ENCODE peak calls at places on chromosomes 3 and 15, in seven cellular contexts. C is left lung, P is fibroblast of lung, G is right lobe of liver, X is mammary epithelial cell, L is GM23248, Y is psoas muscle. O is an unnamed sample. For H3K4me1, the result is how much of the 10 kb centered on the place peaks cover.

GRCh38 chr15:59298255-59298856 is 74.3 kb downstream of the MYO1E start:
- DNase-seq in C (no peak), P (peak), G (no peak), X (peak), L (peak), Y (no peak), O (no peak)

GRCh38 chr3:127052121-127052561 is 69.2 kb downstream of the PLXNA1 start:
- DNase-seq in C (peak), P (no peak), G (peak), X (no peak), L (peak), Y (peak), O (peak)

GRCh38 chr15:101625980-101626379 is 26.2 kb downstream of the TM2D3 start:
- DNase-seq in C (no peak), P (no peak), G (no peak), X (no peak), L (peak), Y (no peak), O (no peak)

GRCh38 chr15:88467935-88468528 is 524 bp downstream of the MRPS11 start:
- DNase-seq in C (no peak), P (no peak), G (no peak), X (no peak), L (peak), Y (no peak), O (no peak)

GRCh38 chr3:184570501-184570900 is 8.9 kb downstream of the EPHB3 start:
- DNase-seq in C (peak), P (no peak), G (no peak), X (no peak), L (no peak), Y (no peak), O (no peak)

GRCh38 chr3:64242435-64242834 is 17.2 kb upstream of the PRICKLE2 start:
- DNase-seq in C (no peak), P (peak), G (no peak), X (no peak), L (no peak), Y (no peak), O (no peak)

GRCh38 chr3:10561162-10561561 is 55.8 kb upstream of the ATP2B2 start:
- DNase-seq in C (no peak), P (no peak), G (peak), X (no peak), L (no peak), Y (no peak), O (no peak)

GRCh38 chr15:29312387-29312786 is 42.8 kb upstream of the NSMCE3 start:
- DNase-seq in C (no peak), P (peak), G (no peak), X (peak), L (peak), Y (no peak), O (no peak)

GRCh38 chr3:55416381-55416821 is 70.7 kb downstream of the WNT5A start:
- DNase-seq in C (no peak), P (peak), G (no peak), X (peak), L (peak), Y (no peak), O (no peak)

GRCh38 chr3:130948374-130948773 is 54.5 kb downstream of the ATP2C1 start:
- DNase-seq in C (no peak), P (no peak), G (no peak), X (no peak), L (no peak), Y (no peak), O (no peak)

GRCh38 chr15:59594493-59594942 is 17.1 kb upstream of the GCNT3 start:
- DNase-seq in C (no peak), P (peak), G (no peak), X (peak), L (peak), Y (no peak), O (peak)

GRCh38 chr3:156218353-156218744 is 98.0 kb downstream of the KCNAB1 start:
- DNase-seq in C (no peak), P (peak), G (no peak), X (peak), L (no peak), Y (no peak), O (no peak)

GRCh38 chr3:181105636-181106035 is 116.1 kb upstream of the DNAJC19 start:
- DNase-seq in C (no peak), P (no peak), G (no peak), X (no peak), L (no peak), Y (no peak), O (no peak)

GRCh38 chr3:114155370-114155821 is 23.5 kb downstream of the DRD3 start:
- DNase-seq in C (no peak), P (peak), G (no peak), X (no peak), L (peak), Y (no peak), O (peak)

GRCh38 chr3:105355355-105356063 is 11.2 kb upstream of the ALCAM start:
- DNase-seq in C (no peak), P (peak), G (no peak), X (peak), L (peak), Y (no peak), O (no peak)

GRCh38 chr3:121970047-121970446 is 52.0 kb downstream of the ILDR1 start:
- DNase-seq in C (no peak), P (peak), G (no peak), X (peak), L (no peak), Y (no peak), O (no peak)

GRCh38 chr15:73225358-73226015 is 143.3 kb downstream of the HCN4 start:
- DNase-seq in C (no peak), P (no peak), G (no peak), X (peak), L (no peak), Y (no peak), O (peak)

GRCh38 chr3:107384428-107384827 is 7.2 kb downstream of the CCDC54 start:
- DNase-seq in C (no peak), P (no peak), G (no peak), X (peak), L (no peak), Y (no peak), O (no peak)

GRCh38 chr15:73990250-73991005 is 1.7 kb downstream of the STOML1 start:
- DNase-seq in C (no peak), P (no peak), G (peak), X (no peak), L (no peak), Y (no peak), O (no peak)

GRCh38 chr15:36232491-36232890 is 346.9 kb upstream of the CDIN1 start:
- DNase-seq in C (no peak), P (no peak), G (no peak), X (no peak), L (no peak), Y (no peak), O (no peak)

GRCh38 chr15:67082007-67082536 is 16.7 kb downstream of the SMAD3 start:
- DNase-seq in C (no peak), P (no peak), G (no peak), X (no peak), L (no peak), Y (no peak), O (peak)

GRCh38 chr3:16759227-16759903 is 125.4 kb upstream of the PLCL2 start:
- DNase-seq in C (no peak), P (no peak), G (no peak), X (peak), L (peak), Y (no peak), O (no peak)

GRCh38 chr3:134608023-134608758 is 42.6 kb downstream of the KY start:
- DNase-seq in C (no peak), P (no peak), G (no peak), X (no peak), L (no peak), Y (no peak), O (no peak)

GRCh38 chr3:50575372-50575771 is 6.0 kb downstream of the HEMK1 start:
- DNase-seq in C (no peak), P (peak), G (no peak), X (peak), L (peak), Y (no peak), O (no peak)

GRCh38 chr3:52140000-52140399 is 14.2 kb downstream of the POC1A start:
- DNase-seq in C (no peak), P (no peak), G (no peak), X (no peak), L (no peak), Y (no peak), O (no peak)

GRCh38 chr3:50926868-50927267 is 252.1 kb downstream of the DOCK3 start:
- DNase-seq in C (no peak), P (no peak), G (no peak), X (no peak), L (no peak), Y (no peak), O (no peak)

GRCh38 chr3:181623924-181624694 is 87.6 kb upstream of the SOX2 start:
- DNase-seq in C (no peak), P (peak), G (no peak), X (peak), L (peak), Y (no peak), O (no peak)

GRCh38 chr15:42474857-42475256 is 16.1 kb downstream of the ZNF106 start:
- DNase-seq in C (no peak), P (no peak), G (no peak), X (no peak), L (no peak), Y (no peak), O (no peak)

GRCh38 chr3:46852329-46852720 is 10.9 kb downstream of the MYL3 start:
- DNase-seq in C (no peak), P (no peak), G (no peak), X (no peak), L (no peak), Y (no peak), O (no peak)

GRCh38 chr15:88231909-88232308 is 24.6 kb downstream of the NTRK3 start:
- DNase-seq in C (no peak), P (no peak), G (no peak), X (no peak), L (no peak), Y (no peak), O (no peak)

GRCh38 chr15:31398677-31399260 is 72.1 kb downstream of the KLF13 start:
- DNase-seq in C (no peak), P (no peak), G (no peak), X (peak), L (peak), Y (no peak), O (peak)

GRCh38 chr3:188416041-188416440 is 262.1 kb downstream of the LPP start:
- DNase-seq in C (no peak), P (peak), G (no peak), X (no peak), L (peak), Y (no peak), O (no peak)

GRCh38 chr3:185210621-185211157 is 43.2 kb downstream of the EHHADH start:
- DNase-seq in C (no peak), P (no peak), G (no peak), X (no peak), L (no peak), Y (no peak), O (no peak)

GRCh38 chr3:15294914-15295313 is 37.5 kb downstream of the SH3BP5 start:
- DNase-seq in C (no peak), P (peak), G (no peak), X (no peak), L (peak), Y (no peak), O (no peak)

GRCh38 chr3:114741066-114741465 is 406.0 kb downstream of the ZBTB20 start:
- DNase-seq in C (no peak), P (no peak), G (no peak), X (peak), L (peak), Y (no peak), O (no peak)

GRCh38 chr3:173241727-173242126 is 100.7 kb upstream of the SPATA16 start:
- DNase-seq in C (no peak), P (no peak), G (no peak), X (no peak), L (no peak), Y (no peak), O (no peak)

GRCh38 chr3:8972614-8973013 is 9.3 kb upstream of the RAD18 start:
- DNase-seq in C (no peak), P (peak), G (no peak), X (peak), L (peak), Y (no peak), O (no peak)

GRCh38 chr3:110902453-110903085 is 169.0 kb upstream of the NECTIN3 start:
- DNase-seq in C (no peak), P (no peak), G (peak), X (no peak), L (no peak), Y (no peak), O (no peak)

GRCh38 chr15:84734794-84735479 is 13.5 kb upstream of the ZNF592 start:
- DNase-seq in C (no peak), P (peak), G (no peak), X (peak), L (no peak), Y (no peak), O (peak)
- H3K4me1 ChIP-seq in C (under half), P (under half), G (under half), X (under half), L (under half), Y (under half), O (under half)

GRCh38 chr3:44966795-44967278 is 9.1 kb downstream of the ZDHHC3 start:
- DNase-seq in C (no peak), P (no peak), G (no peak), X (peak), L (no peak), Y (no peak), O (peak)

GRCh38 chr3:44968447-44968858 is 7.5 kb downstream of the ZDHHC3 start:
- DNase-seq in C (no peak), P (no peak), G (no peak), X (no peak), L (no peak), Y (no peak), O (no peak)

GRCh38 chr3:44970916-44971490 is 5.0 kb downstream of the ZDHHC3 start:
- DNase-seq in C (no peak), P (no peak), G (no peak), X (peak), L (no peak), Y (no peak), O (no peak)

GRCh38 chr3:44969170-44969569 is 6.8 kb downstream of the ZDHHC3 start:
- DNase-seq in C (no peak), P (no peak), G (no peak), X (no peak), L (no peak), Y (no peak), O (no peak)

GRCh38 chr3:44969779-44970178 is 6.2 kb downstream of the ZDHHC3 start:
- DNase-seq in C (no peak), P (no peak), G (no peak), X (no peak), L (no peak), Y (no peak), O (no peak)
- H3K4me1 ChIP-seq in C (under half), P (under half), G (under half), X (half or more), L (under half), Y (under half), O (half or more)

DNA sequence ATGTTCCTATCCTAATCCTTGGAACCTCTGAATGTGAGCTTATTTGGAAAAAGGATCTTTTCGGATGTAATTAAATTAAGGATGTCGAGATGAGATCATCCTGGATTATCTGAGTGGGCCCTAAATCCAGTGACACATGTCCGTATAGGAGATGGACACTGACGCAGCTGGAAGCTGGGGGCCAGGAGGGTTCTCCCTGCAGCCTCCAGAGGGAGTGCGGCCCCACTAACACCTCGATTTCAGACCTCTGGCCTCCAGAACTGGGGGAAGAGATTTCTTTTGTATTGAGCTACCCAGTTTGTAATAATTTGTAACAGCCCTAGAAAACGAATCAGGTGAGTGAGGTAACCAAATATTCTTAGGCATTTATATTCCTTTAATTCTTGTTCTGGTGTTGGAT is 2.5 kb downstream of the DNAJB8 start:
- DNase-seq in C (peak), P (no peak), G (no peak), X (no peak), L (no peak), Y (no peak), O (no peak)
- H3K4me1 ChIP-seq in C (under half), P (under half), G (under half), X (under half), L (under half), Y (under half), O (under half)

GRCh38 chr3:71438904-71439303 is 144.6 kb downstream of the FOXP1 start:
- DNase-seq in C (no peak), P (no peak), G (no peak), X (no peak), L (no peak), Y (no peak), O (no peak)
- H3K4me1 ChIP-seq in C (under half), P (under half), G (under half), X (under half), L (under half), Y (under half), O (under half)

DNA sequence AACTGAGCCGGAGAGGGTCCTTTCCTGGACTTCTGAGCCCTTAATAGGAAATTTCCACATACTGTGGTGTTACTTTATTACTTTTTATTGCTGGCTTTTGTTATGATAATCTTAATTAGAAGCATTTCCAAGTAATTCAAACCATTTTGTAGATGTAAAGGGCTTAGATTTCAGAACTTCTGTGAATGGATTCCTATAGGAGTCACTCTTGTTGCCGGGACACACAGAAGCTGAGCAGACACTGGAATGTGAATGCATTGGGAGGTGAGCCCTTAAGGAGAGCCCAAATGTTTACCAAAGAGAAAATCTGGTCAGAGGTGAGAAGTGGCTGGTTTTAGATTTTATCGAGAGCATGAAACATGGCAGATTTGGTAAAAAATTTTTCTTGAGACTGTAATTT is 87.4 kb downstream of the FNDC3B start:
- DNase-seq in C (no peak), P (no peak), G (no peak), X (no peak), L (peak), Y (no peak), O (no peak)
- H3K4me1 ChIP-seq in C (under half), P (under half), G (under half), X (under half), L (half or more), Y (half or more), O (under half)

DNA sequence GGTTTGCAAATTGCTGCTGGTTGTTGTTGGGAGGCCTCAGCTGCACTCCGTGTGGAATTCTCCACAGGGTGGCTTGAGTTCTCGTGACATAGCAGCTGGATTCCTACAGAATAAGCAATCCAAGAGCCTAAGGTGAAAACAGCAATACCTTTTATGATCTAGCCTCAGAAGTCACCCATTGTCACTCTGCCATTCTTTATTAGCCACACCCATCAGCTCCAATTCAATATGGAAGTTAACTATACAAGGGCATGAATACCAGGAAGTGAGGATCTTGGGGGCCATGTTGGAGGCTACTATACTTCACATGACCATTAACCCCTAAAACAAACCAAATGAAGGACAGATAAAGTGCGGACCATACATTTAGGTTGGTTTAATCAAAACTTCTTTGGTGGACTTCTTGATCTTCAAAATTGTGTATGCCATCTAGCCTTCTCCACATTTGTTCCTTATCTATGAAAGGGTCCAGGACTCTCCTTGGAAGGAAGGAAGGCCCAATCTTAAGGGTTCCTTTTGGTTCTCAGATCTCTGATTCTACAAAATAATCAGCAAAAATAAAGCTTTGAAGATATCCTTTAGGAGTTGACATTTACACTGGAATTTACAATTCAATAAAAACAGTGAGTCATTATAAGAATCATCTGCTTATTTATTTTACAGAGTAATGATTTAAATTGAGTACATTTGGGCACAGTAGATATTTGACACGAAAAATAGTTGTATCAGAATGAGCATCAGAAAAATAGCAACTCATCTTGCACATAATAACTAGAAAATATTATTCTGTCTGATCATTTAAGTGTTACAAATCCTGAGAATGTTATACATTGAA is 21.5 kb downstream of the CIAO2A start:
- DNase-seq in C (no peak), P (no peak), G (no peak), X (no peak), L (no peak), Y (no peak), O (no peak)
- H3K4me1 ChIP-seq in C (under half), P (under half), G (under half), X (under half), L (under half), Y (under half), O (under half)

GRCh38 chr3:129059311-129059975 is 1.1 kb upstream of the GP9 start:
- DNase-seq in C (no peak), P (no peak), G (no peak), X (no peak), L (no peak), Y (no peak), O (no peak)

GRCh38 chr3:129058441-129059194 is 2.0 kb upstream of the GP9 start:
- DNase-seq in C (no peak), P (no peak), G (peak), X (peak), L (no peak), Y (no peak), O (peak)

GRCh38 chr3:129054605-129055104 is 5.9 kb upstream of the GP9 start:
- DNase-seq in C (no peak), P (no peak), G (no peak), X (no peak), L (no peak), Y (no peak), O (no peak)

GRCh38 chr3:129057249-129057648 is 3.3 kb upstream of the GP9 start:
- DNase-seq in C (no peak), P (no peak), G (no peak), X (no peak), L (no peak), Y (no peak), O (no peak)

GRCh38 chr3:129056832-129057231 is 3.7 kb upstream of the GP9 start:
- DNase-seq in C (no peak), P (no peak), G (no peak), X (no peak), L (no peak), Y (no peak), O (no peak)
- H3K4me1 ChIP-seq in C (under half), P (under half), G (under half), X (under half), L (under half), Y (under half), O (under half)

GRCh38 chr15:70266412-70267089 is 168.8 kb upstream of the TLE3 start:
- DNase-seq in C (peak), P (peak), G (peak), X (no peak), L (no peak), Y (peak), O (peak)
- H3K4me1 ChIP-seq in C (under half), P (under half), G (under half), X (under half), L (under half), Y (under half), O (half or more)

O was measured in transverse colon.